ENCODE peak calls at places on chromosomes 7 and 10, in ten cellular contexts. One of them, this sample, is unnamed.

GRCh38 chr10:30527623-30528426 is 93.8 kb downstream of the MAP3K8 start:
- DNase-seq in anterior cingulate cortex: no peak
- DNase-seq in activated B cell treated with CpG ODN at 0.5 μM for 24 hours: no peak
- DNase-seq in SK-N-DZ: no peak
- DNase-seq in activated CD8-positive, alpha-beta memory T cell treated with anti-CD3 and anti-CD28 coated beads, Interleukin-2, amount 50 U/mL, for 48 hours: no peak
- DNase-seq in midbrain: no peak
- DNase-seq in COLO829: no peak
- DNase-seq in T-helper 1 cell: no peak
- DNase-seq in activated CD4-positive, CD25-positive, alpha-beta regulatory T cell: no peak
- DNase-seq in AML-193: no peak
- DNase-seq in this sample: no peak

GRCh38 chr7:105924950-105925349 is 38.1 kb upstream of the CDHR3 start:
- DNase-seq in anterior cingulate cortex: no peak
- DNase-seq in activated B cell treated with CpG ODN at 0.5 μM for 24 hours: no peak
- DNase-seq in SK-N-DZ: no peak
- DNase-seq in activated CD8-positive, alpha-beta memory T cell treated with anti-CD3 and anti-CD28 coated beads, Interleukin-2, amount 50 U/mL, for 48 hours: no peak
- DNase-seq in midbrain: no peak
- DNase-seq in COLO829: no peak
- DNase-seq in T-helper 1 cell: no peak
- DNase-seq in activated CD4-positive, CD25-positive, alpha-beta regulatory T cell: no peak
- DNase-seq in AML-193: no peak
- DNase-seq in this sample: no peak

GRCh38 chr7:23121175-23121574 is 15.6 kb downstream of the KLHL7 start:
- DNase-seq in anterior cingulate cortex: no peak
- DNase-seq in activated B cell treated with CpG ODN at 0.5 μM for 24 hours: no peak
- DNase-seq in SK-N-DZ: no peak
- DNase-seq in activated CD8-positive, alpha-beta memory T cell treated with anti-CD3 and anti-CD28 coated beads, Interleukin-2, amount 50 U/mL, for 48 hours: no peak
- DNase-seq in midbrain: no peak
- DNase-seq in COLO829: no peak
- DNase-seq in T-helper 1 cell: no peak
- DNase-seq in activated CD4-positive, CD25-positive, alpha-beta regulatory T cell: no peak
- DNase-seq in AML-193: no peak
- DNase-seq in this sample: no peak

GRCh38 chr10:43671659-43672555 is 23.2 kb upstream of the ZNF32 start:
- DNase-seq in anterior cingulate cortex: peak
- DNase-seq in activated B cell treated with CpG ODN at 0.5 μM for 24 hours: no peak
- DNase-seq in SK-N-DZ: peak
- DNase-seq in activated CD8-positive, alpha-beta memory T cell treated with anti-CD3 and anti-CD28 coated beads, Interleukin-2, amount 50 U/mL, for 48 hours: no peak
- DNase-seq in midbrain: peak
- DNase-seq in COLO829: peak
- DNase-seq in T-helper 1 cell: peak
- DNase-seq in activated CD4-positive, CD25-positive, alpha-beta regulatory T cell: no peak
- DNase-seq in AML-193: peak
- DNase-seq in this sample: no peak

GRCh38 chr7:14752301-14752700 is 150.2 kb downstream of the DGKB start:
- DNase-seq in anterior cingulate cortex: no peak
- DNase-seq in activated B cell treated with CpG ODN at 0.5 μM for 24 hours: no peak
- DNase-seq in SK-N-DZ: no peak
- DNase-seq in activated CD8-positive, alpha-beta memory T cell treated with anti-CD3 and anti-CD28 coated beads, Interleukin-2, amount 50 U/mL, for 48 hours: no peak
- DNase-seq in midbrain: no peak
- DNase-seq in COLO829: no peak
- DNase-seq in T-helper 1 cell: no peak
- DNase-seq in activated CD4-positive, CD25-positive, alpha-beta regulatory T cell: no peak
- DNase-seq in AML-193: no peak
- DNase-seq in this sample: no peak

GRCh38 chr7:115779561-115779960 is 251.0 kb downstream of the TFEC start:
- DNase-seq in anterior cingulate cortex: no peak
- DNase-seq in activated B cell treated with CpG ODN at 0.5 μM for 24 hours: no peak
- DNase-seq in SK-N-DZ: no peak
- DNase-seq in activated CD8-positive, alpha-beta memory T cell treated with anti-CD3 and anti-CD28 coated beads, Interleukin-2, amount 50 U/mL, for 48 hours: no peak
- DNase-seq in midbrain: no peak
- DNase-seq in COLO829: no peak
- DNase-seq in T-helper 1 cell: no peak
- DNase-seq in activated CD4-positive, CD25-positive, alpha-beta regulatory T cell: no peak
- DNase-seq in AML-193: no peak
- DNase-seq in this sample: no peak

GRCh38 chr10:114337510-114338462 is 66.5 kb downstream of the AFAP1L2 start:
- DNase-seq in anterior cingulate cortex: peak
- DNase-seq in activated B cell treated with CpG ODN at 0.5 μM for 24 hours: no peak
- DNase-seq in SK-N-DZ: no peak
- DNase-seq in activated CD8-positive, alpha-beta memory T cell treated with anti-CD3 and anti-CD28 coated beads, Interleukin-2, amount 50 U/mL, for 48 hours: no peak
- DNase-seq in midbrain: no peak
- DNase-seq in COLO829: no peak
- DNase-seq in T-helper 1 cell: no peak
- DNase-seq in activated CD4-positive, CD25-positive, alpha-beta regulatory T cell: no peak
- DNase-seq in AML-193: no peak
- DNase-seq in this sample: no peak

GRCh38 chr10:3926268-3926667 is 141.3 kb upstream of the KLF6 start:
- DNase-seq in anterior cingulate cortex: no peak
- DNase-seq in activated B cell treated with CpG ODN at 0.5 μM for 24 hours: no peak
- DNase-seq in SK-N-DZ: no peak
- DNase-seq in activated CD8-positive, alpha-beta memory T cell treated with anti-CD3 and anti-CD28 coated beads, Interleukin-2, amount 50 U/mL, for 48 hours: no peak
- DNase-seq in midbrain: no peak
- DNase-seq in COLO829: no peak
- DNase-seq in T-helper 1 cell: no peak
- DNase-seq in activated CD4-positive, CD25-positive, alpha-beta regulatory T cell: no peak
- DNase-seq in AML-193: no peak
- DNase-seq in this sample: no peak

GRCh38 chr7:30730097-30730496 is 21.8 kb upstream of the INMT start:
- DNase-seq in anterior cingulate cortex: no peak
- DNase-seq in activated B cell treated with CpG ODN at 0.5 μM for 24 hours: no peak
- DNase-seq in SK-N-DZ: no peak
- DNase-seq in activated CD8-positive, alpha-beta memory T cell treated with anti-CD3 and anti-CD28 coated beads, Interleukin-2, amount 50 U/mL, for 48 hours: no peak
- DNase-seq in midbrain: no peak
- DNase-seq in COLO829: no peak
- DNase-seq in T-helper 1 cell: no peak
- DNase-seq in activated CD4-positive, CD25-positive, alpha-beta regulatory T cell: no peak
- DNase-seq in AML-193: no peak
- DNase-seq in this sample: no peak

GRCh38 chr10:18583575-18584270 is 67.7 kb downstream of the NSUN6 start:
- DNase-seq in anterior cingulate cortex: no peak
- DNase-seq in activated B cell treated with CpG ODN at 0.5 μM for 24 hours: no peak
- DNase-seq in SK-N-DZ: no peak
- DNase-seq in activated CD8-positive, alpha-beta memory T cell treated with anti-CD3 and anti-CD28 coated beads, Interleukin-2, amount 50 U/mL, for 48 hours: no peak
- DNase-seq in midbrain: no peak
- DNase-seq in COLO829: no peak
- DNase-seq in T-helper 1 cell: no peak
- DNase-seq in activated CD4-positive, CD25-positive, alpha-beta regulatory T cell: no peak
- DNase-seq in AML-193: peak
- DNase-seq in this sample: no peak

GRCh38 chr7:24395512-24395911 is 111.5 kb downstream of the NPY start:
- DNase-seq in anterior cingulate cortex: no peak
- DNase-seq in activated B cell treated with CpG ODN at 0.5 μM for 24 hours: no peak
- DNase-seq in SK-N-DZ: peak
- DNase-seq in activated CD8-positive, alpha-beta memory T cell treated with anti-CD3 and anti-CD28 coated beads, Interleukin-2, amount 50 U/mL, for 48 hours: no peak
- DNase-seq in midbrain: no peak
- DNase-seq in COLO829: no peak
- DNase-seq in T-helper 1 cell: no peak
- DNase-seq in activated CD4-positive, CD25-positive, alpha-beta regulatory T cell: no peak
- DNase-seq in AML-193: no peak
- DNase-seq in this sample: no peak

GRCh38 chr10:34731885-34732701 is 83.0 kb downstream of the PARD3 start:
- DNase-seq in anterior cingulate cortex: no peak
- DNase-seq in activated B cell treated with CpG ODN at 0.5 μM for 24 hours: no peak
- DNase-seq in SK-N-DZ: no peak
- DNase-seq in activated CD8-positive, alpha-beta memory T cell treated with anti-CD3 and anti-CD28 coated beads, Interleukin-2, amount 50 U/mL, for 48 hours: no peak
- DNase-seq in midbrain: no peak
- DNase-seq in COLO829: no peak
- DNase-seq in T-helper 1 cell: no peak
- DNase-seq in activated CD4-positive, CD25-positive, alpha-beta regulatory T cell: no peak
- DNase-seq in AML-193: no peak
- DNase-seq in this sample: no peak

GRCh38 chr10:88971668-88972067 is 18.9 kb upstream of the FAS start:
- DNase-seq in anterior cingulate cortex: no peak
- DNase-seq in activated B cell treated with CpG ODN at 0.5 μM for 24 hours: no peak
- DNase-seq in SK-N-DZ: no peak
- DNase-seq in activated CD8-positive, alpha-beta memory T cell treated with anti-CD3 and anti-CD28 coated beads, Interleukin-2, amount 50 U/mL, for 48 hours: no peak
- DNase-seq in midbrain: no peak
- DNase-seq in COLO829: no peak
- DNase-seq in T-helper 1 cell: no peak
- DNase-seq in activated CD4-positive, CD25-positive, alpha-beta regulatory T cell: no peak
- DNase-seq in AML-193: no peak
- DNase-seq in this sample: no peak

GRCh38 chr10:111482074-111482350 is 405.2 kb downstream of the ADRA2A start:
- DNase-seq in anterior cingulate cortex: no peak
- DNase-seq in activated B cell treated with CpG ODN at 0.5 μM for 24 hours: no peak
- DNase-seq in SK-N-DZ: peak
- DNase-seq in activated CD8-positive, alpha-beta memory T cell treated with anti-CD3 and anti-CD28 coated beads, Interleukin-2, amount 50 U/mL, for 48 hours: no peak
- DNase-seq in midbrain: no peak
- DNase-seq in COLO829: no peak
- DNase-seq in T-helper 1 cell: no peak
- DNase-seq in activated CD4-positive, CD25-positive, alpha-beta regulatory T cell: no peak
- DNase-seq in AML-193: no peak
- DNase-seq in this sample: no peak

GRCh38 chr10:21756707-21757600 is 222.9 kb downstream of the MLLT10 start:
- DNase-seq in anterior cingulate cortex: no peak
- DNase-seq in activated B cell treated with CpG ODN at 0.5 μM for 24 hours: no peak
- DNase-seq in SK-N-DZ: no peak
- DNase-seq in activated CD8-positive, alpha-beta memory T cell treated with anti-CD3 and anti-CD28 coated beads, Interleukin-2, amount 50 U/mL, for 48 hours: no peak
- DNase-seq in midbrain: no peak
- DNase-seq in COLO829: no peak
- DNase-seq in T-helper 1 cell: no peak
- DNase-seq in activated CD4-positive, CD25-positive, alpha-beta regulatory T cell: no peak
- DNase-seq in AML-193: no peak
- DNase-seq in this sample: no peak

GRCh38 chr10:58479016-58479415 is 33.7 kb upstream of the BICC1 start:
- DNase-seq in anterior cingulate cortex: no peak
- DNase-seq in activated B cell treated with CpG ODN at 0.5 μM for 24 hours: no peak
- DNase-seq in SK-N-DZ: no peak
- DNase-seq in activated CD8-positive, alpha-beta memory T cell treated with anti-CD3 and anti-CD28 coated beads, Interleukin-2, amount 50 U/mL, for 48 hours: no peak
- DNase-seq in midbrain: no peak
- DNase-seq in COLO829: no peak
- DNase-seq in T-helper 1 cell: no peak
- DNase-seq in activated CD4-positive, CD25-positive, alpha-beta regulatory T cell: no peak
- DNase-seq in AML-193: no peak
- DNase-seq in this sample: no peak